ENCODE peak calls at places on chromosomes 5 and 9, in four cellular contexts. F is Panc1, R is HepG2, Q is K562. C is an unnamed sample.

GRCh38 chr5:35031276-35031675 is 16.5 kb downstream of the AGXT2 start:
- DNase-seq in Q (no peak), R (no peak), F (no peak), C (no peak)

GRCh38 chr9:117073539-117074336 is 341.1 kb downstream of the ASTN2 start:
- DNase-seq in F (no peak), Q (peak), R (peak), C (no peak)

GRCh38 chr5:54109931-54110330 is 200.4 kb downstream of the ARL15 start:
- DNase-seq in R (no peak), F (no peak), Q (no peak), C (no peak)

GRCh38 chr9:110031511-110032173 is 176.3 kb downstream of the C9orf152 start:
- DNase-seq in Q (no peak), F (peak), R (no peak), C (no peak)

GRCh38 chr9:91682806-91683205 is 259.2 kb upstream of the NFIL3 start:
- DNase-seq in Q (no peak), R (no peak), F (no peak), C (no peak)

GRCh38 chr5:9932770-9933169 is 302.6 kb upstream of the TAS2R1 start:
- DNase-seq in R (no peak), Q (no peak), F (no peak), C (peak)

GRCh38 chr5:74589204-74590056 is 51.1 kb downstream of the ENC1 start:
- DNase-seq in Q (no peak), R (no peak), F (no peak), C (no peak)

GRCh38 chr5:119411935-119412623 is 40.2 kb upstream of the HSD17B4 start:
- DNase-seq in R (peak), Q (peak), F (peak), C (peak)

GRCh38 chr5:159907689-159908088 is 8.6 kb upstream of the ADRA1B start:
- DNase-seq in R (no peak), Q (no peak), F (no peak), C (no peak)

GRCh38 chr5:172168311-172168710 is 19.7 kb downstream of the STK10 start:
- DNase-seq in Q (no peak), F (no peak), R (no peak), C (no peak)

GRCh38 chr9:127021664-127022337 is 100.6 kb downstream of the ANGPTL2 start:
- DNase-seq in Q (no peak), R (no peak), F (no peak), C (no peak)

GRCh38 chr5:57211039-57211438 is 37.2 kb downstream of the GPBP1 start:
- DNase-seq in Q (no peak), R (no peak), F (no peak), C (no peak)

GRCh38 chr9:86531273-86531672 is 177.1 kb upstream of the TUT7 start:
- DNase-seq in R (no peak), Q (no peak), F (no peak), C (no peak)

GRCh38 chr5:127599847-127600246 is 49.0 kb upstream of the CTXN3 start:
- DNase-seq in R (no peak), Q (no peak), F (no peak), C (no peak)

GRCh38 chr5:43602456-43602817 is 543 bp upstream of the NNT start:
- DNase-seq in F (no peak), R (peak), Q (peak), C (no peak)

GRCh38 chr9:33818167-33818831 is 1.3 kb downstream of the UBE2R2 start:
- DNase-seq in F (no peak), R (peak), Q (no peak), C (no peak)

GRCh38 chr5:55888205-55888604 is 37.0 kb downstream of the IL31RA start:
- DNase-seq in Q (no peak), R (no peak), F (no peak), C (no peak)

GRCh38 chr5:15285901-15286583 is 213.9 kb upstream of the FBXL7 start:
- DNase-seq in F (no peak), R (no peak), Q (no peak), C (no peak)

GRCh38 chr9:135104761-135105160 is 17.3 kb downstream of the OLFM1 start:
- DNase-seq in Q (no peak), F (no peak), R (no peak), C (no peak)

GRCh38 chr9:118148990-118149389 is 444.8 kb downstream of the TLR4 start:
- DNase-seq in R (no peak), Q (no peak), F (no peak), C (no peak)

GRCh38 chr5:40052812-40053211 is 626.9 kb upstream of the PTGER4 start:
- DNase-seq in R (no peak), Q (peak), F (no peak), C (no peak)

GRCh38 chr5:179623906-179624741 is 653 bp upstream of the HNRNPH1 start:
- DNase-seq in F (no peak), R (peak), Q (peak), C (no peak)

DNA sequence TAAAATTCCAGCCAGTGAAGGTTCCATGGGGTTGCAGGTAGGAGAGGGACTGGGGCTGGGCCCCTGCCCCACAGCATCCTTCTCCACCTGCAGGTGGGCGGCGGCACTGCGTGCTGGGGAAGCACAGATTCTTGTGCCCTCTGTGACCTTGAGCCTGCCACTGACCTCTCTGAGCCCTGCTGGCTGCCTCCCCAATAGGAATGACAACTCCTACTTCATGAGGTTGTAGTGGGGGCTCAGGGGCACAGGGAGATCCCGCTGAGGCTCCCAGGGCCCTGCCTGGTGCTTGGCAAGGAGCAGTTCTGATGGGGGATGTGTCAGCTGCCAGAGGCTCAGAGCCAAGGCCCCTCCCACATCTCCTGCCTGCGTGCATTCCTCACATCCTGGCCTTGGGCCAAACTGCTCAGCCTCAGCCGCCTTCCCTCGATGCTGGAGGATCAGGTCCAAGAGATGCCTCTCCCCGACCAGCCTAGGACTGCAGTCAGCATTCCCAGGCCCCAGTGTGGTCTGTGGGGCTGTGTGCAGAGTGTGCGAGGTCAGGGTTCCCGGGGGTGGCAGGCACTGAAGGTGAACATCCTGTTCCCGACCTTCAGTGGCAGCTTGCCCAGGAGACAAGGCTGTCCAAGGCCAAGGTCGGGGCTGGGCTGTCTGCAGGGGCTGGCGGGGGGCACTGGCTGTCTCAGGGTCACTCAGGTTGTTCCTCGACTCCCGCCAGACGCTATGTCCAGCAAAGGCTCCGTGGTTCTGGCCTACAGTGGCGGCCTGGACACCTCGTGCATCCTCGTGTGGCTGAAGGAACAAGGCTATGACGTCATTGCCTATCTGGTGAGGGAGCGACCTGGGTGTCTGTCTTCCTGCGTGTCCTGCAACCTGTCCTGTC is 7.0 kb downstream of the ASS1 start:
- DNase-seq in R (peak), Q (peak), F (no peak), C (no peak)
- TF ChIP-seq TCF7L2 in R (no peak), Q (no peak), F (no peak), C (no peak)

GRCh38 chr5:66637994-66638393 is 41.8 kb downstream of the MAST4 start:
- DNase-seq in F (no peak), Q (no peak), R (no peak), C (no peak)
- TF ChIP-seq TCF7L2 in F (no peak), Q (no peak), R (no peak), C (no peak)

DNA sequence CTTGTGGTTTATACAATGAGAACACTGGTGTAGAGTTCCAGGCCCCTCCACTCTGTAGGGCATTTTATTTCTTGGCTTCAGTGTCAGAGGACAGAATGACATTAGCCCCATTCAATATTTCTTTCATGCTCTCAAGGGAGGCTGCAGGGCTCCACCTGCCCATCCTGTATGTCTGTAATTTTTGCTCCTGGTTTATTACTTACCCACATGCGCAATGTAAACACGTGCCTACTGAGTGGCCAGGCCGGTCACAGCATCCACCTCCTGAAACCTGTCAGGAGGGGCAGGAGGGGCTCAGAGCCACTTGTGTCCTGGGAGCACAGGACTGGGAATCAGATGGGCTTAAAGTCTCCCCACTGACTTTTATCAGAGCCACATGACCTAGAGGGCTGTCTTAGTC is 82.4 kb downstream of the GADD45G start:
- DNase-seq in R (no peak), Q (no peak), F (no peak), C (no peak)
- TF ChIP-seq TCF7L2 in R (no peak), Q (no peak), F (no peak), C (no peak)

DNA sequence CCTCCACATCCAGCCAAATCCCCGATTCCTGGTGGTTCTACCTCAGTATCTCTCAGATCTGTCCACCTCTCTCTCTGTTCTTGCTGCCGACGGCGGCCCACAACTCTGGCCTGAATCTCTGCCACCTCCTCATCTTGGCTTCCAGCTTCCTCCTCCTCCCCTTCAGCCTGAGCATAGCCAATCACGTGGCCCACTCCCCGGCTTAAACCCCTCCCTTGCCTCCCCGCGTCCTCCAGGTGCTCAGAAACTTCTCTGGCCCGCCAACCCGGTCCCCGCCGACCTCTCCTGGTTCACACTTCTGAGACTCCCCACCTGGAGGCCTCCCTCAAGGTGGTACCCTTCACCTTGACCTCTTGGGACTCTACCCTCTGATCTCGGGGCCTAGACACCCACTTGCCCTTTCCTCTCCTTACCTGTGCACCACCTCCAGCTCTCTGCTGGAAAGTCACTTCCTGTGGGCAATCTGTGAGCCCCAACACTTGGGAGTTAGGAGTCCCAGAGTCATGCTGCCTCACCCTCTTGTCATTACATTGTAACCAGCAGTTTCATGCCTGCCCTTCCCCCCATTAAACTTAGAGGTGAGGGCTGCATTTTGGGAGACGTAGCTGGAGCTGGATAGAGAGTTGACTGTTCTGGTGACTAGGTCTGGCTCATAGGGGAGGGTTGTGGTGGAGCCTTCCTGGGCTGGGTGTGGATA is 4.5 kb upstream of the SET start:
- DNase-seq in Q (peak), F (no peak), R (peak), C (peak)
- TF ChIP-seq TCF7L2 in Q (no peak), F (no peak), R (no peak), C (peak)

DNA sequence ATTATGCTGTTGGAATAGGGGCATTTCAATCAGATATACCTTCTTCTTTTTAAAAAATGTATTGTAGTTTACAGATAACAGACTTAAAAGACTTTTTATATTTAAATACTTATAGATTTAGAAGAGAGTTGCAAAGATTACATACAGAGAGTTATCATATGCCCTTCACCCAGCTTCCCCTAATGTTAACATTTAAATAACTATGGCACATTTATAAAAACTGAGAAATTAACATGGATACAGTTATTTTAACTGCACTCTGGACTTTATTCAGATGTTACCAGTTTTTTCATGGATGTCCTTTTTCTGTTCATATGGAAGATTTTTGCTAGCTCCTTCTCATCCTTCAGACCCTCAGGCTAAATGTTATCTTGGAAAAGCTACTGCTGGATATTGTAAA is 123.2 kb downstream of the DOCK2 start:
- DNase-seq in F (no peak), Q (no peak), R (no peak), C (no peak)
- TF ChIP-seq TCF7L2 in F (no peak), Q (no peak), R (no peak), C (no peak)

DNA sequence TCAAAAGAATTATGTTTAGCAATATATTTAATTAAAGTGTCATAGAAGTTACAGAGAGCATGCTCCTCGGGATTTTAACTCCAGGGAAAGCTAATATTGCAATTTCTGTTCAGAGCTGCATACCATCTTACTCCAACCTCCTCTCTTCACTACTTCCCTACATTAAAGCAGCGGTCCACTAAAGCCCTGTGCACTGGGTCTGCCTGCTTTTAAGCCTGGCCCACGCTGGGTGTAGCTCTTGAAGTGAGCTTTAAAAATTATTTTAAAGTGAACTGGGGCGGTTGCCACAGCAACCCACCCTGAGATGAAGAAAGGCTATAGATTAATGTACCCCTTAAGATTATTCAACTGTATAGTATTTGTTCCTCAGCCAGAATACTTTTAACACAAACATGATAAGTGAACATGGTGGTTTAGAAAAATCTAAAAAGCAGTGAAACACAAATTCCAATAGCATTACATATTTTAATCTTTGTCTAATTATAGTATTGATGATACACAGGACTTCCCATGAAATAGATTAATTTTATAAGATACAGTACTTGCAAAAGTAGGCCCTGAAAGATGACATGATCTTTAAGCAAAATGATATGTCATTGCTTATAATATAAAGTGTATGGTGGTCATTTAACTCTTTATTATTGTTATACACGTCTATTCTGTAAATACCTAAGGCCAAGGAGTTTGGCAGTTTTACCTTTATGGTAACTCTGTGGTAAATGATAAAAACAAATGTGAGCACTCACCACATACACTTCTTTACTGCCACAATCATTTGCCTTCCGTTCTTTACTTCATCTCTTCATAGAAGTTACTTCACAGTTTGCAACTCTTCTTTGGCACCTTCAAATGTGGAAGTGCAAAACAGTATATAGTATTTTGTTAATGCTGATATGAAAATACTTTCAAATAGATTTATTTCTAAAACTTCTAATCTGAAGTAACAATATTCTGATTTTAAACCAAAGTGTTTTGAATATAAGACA is 4.1 kb upstream of the MEF2C start:
- DNase-seq in R (no peak), Q (no peak), F (no peak), C (no peak)
- TF ChIP-seq TCF7L2 in R (no peak), Q (no peak), F (no peak), C (no peak)

C was measured in HCT116.